ENCODE peak calls at places on chromosomes 4 and X, in eight cellular contexts. X is lower leg skin, M is A549, N is NB4, U is Peyer's patch, D is IMR-90, Z is heart left ventricle, E is H1. A is an unnamed sample.

GRCh38 chrX:15702488-15703371 is 35.3 kb upstream of the CA5B start:
- DNase-seq in X (no peak), M (no peak), N (no peak), U (no peak), D (no peak), Z (no peak), E (no peak), A (no peak)

GRCh38 chr4:182276214-182277109 is 33.3 kb downstream of the TENM3 start:
- DNase-seq in X (no peak), M (no peak), N (no peak), U (no peak), D (no peak), Z (no peak), E (no peak), A (no peak)

GRCh38 chr4:79042079-79042674 is 102.9 kb upstream of the PAQR3 start:
- DNase-seq in X (no peak), M (peak; percentile 12), N (peak; percentile 67), U (no peak), D (peak; percentile 22), Z (no peak), E (no peak), A (peak; percentile 26)

GRCh38 chr4:150002561-150002960 is 75.7 kb upstream of the DCLK2 start:
- DNase-seq in X (no peak), M (peak; percentile 12), N (no peak), U (no peak), D (peak; percentile 34), Z (no peak), E (no peak), A (no peak)

GRCh38 chr4:48683784-48684666 is 96.1 kb downstream of the FRYL start:
- DNase-seq in X (no peak), M (no peak), N (peak; percentile 66), U (no peak), D (no peak), Z (no peak), E (no peak), A (no peak)

GRCh38 chr4:18578307-18578706 is 556.8 kb upstream of the LCORL start:
- DNase-seq in X (no peak), M (no peak), N (no peak), U (no peak), D (no peak), Z (no peak), E (no peak), A (no peak)

GRCh38 chr4:13541720-13542576 is 2.4 kb downstream of the NKX3-2 start:
- DNase-seq in X (no peak), M (peak; percentile 38), N (no peak), U (peak; percentile 70), D (no peak), Z (no peak), E (peak; percentile 83), A (peak; percentile 51)

GRCh38 chr4:168710353-168710946 is 213.6 kb downstream of the PALLD start:
- DNase-seq in X (no peak), M (peak; percentile 66), N (peak; percentile 44), U (no peak), D (peak; percentile 79), Z (no peak), E (no peak), A (peak; percentile 75)

GRCh38 chr4:98794565-98795205 is 134.2 kb downstream of the EIF4E start:
- DNase-seq in X (no peak), M (no peak), N (peak; percentile 22), U (no peak), D (peak; percentile 73), Z (no peak), E (no peak), A (no peak)

GRCh38 chrX:133258481-133258880 is 40.3 kb upstream of the TFDP3 start:
- DNase-seq in X (no peak), M (no peak), N (no peak), U (no peak), D (peak; percentile 63), Z (no peak), E (no peak), A (no peak)

GRCh38 chr4:110119347-110119746 is 79.1 kb downstream of the ELOVL6 start:
- DNase-seq in X (no peak), M (no peak), N (no peak), U (no peak), D (no peak), Z (no peak), E (no peak), A (no peak)

GRCh38 chrX:150605603-150606002 is 37.2 kb downstream of the MTM1 start:
- DNase-seq in X (no peak), M (no peak), N (no peak), U (no peak), D (no peak), Z (no peak), E (no peak), A (no peak)

GRCh38 chrX:119757979-119758681 is at the start of gene SOWAHD:
- DNase-seq in X (no peak), M (peak; percentile 21), N (peak; percentile 78), U (peak; percentile 85), D (no peak), Z (peak; percentile 30), E (peak; percentile 71), A (peak; percentile 77)
- TF ChIP-seq POLR2A in X (no peak), M (no peak), N (no peak), U (peak; percentile 50), D (no peak), Z (no peak), E (peak; percentile 52), A (no peak)

GRCh38 chr4:8270418-8270771 is 841 bp downstream of the HTRA3 start:
- DNase-seq in X (no peak), M (no peak), N (no peak), U (no peak), D (no peak), Z (no peak), E (no peak), A (no peak)

GRCh38 chr4:8268901-8269534 is 536 bp upstream of the HTRA3 start:
- DNase-seq in X (no peak), M (no peak), N (no peak), U (no peak), D (no peak), Z (no peak), E (no peak), A (no peak)

GRCh38 chr4:8268211-8268610 is 1.3 kb upstream of the HTRA3 start:
- DNase-seq in X (no peak), M (no peak), N (no peak), U (no peak), D (no peak), Z (no peak), E (no peak), A (no peak)

GRCh38 chr4:8270912-8271815 is 1.6 kb downstream of the HTRA3 start:
- DNase-seq in X (no peak), M (no peak), N (peak; percentile 58), U (no peak), D (no peak), Z (no peak), E (no peak), A (no peak)

GRCh38 chr4:8269535-8270417 is at the start of gene HTRA3:
- DNase-seq in X (no peak), M (no peak), N (peak; percentile 87), U (no peak), D (peak; percentile 31), Z (peak; percentile 73), E (peak; percentile 73), A (peak; percentile 43)
- TF ChIP-seq POLR2A in X (no peak), M (peak; percentile 45), N (peak; percentile 88), U (no peak), D (peak; percentile 65), Z (peak; percentile 56), E (no peak), A (no peak)

GRCh38 chr4:77074961-77075855 is 581 bp downstream of the CCNI start:
- DNase-seq in X (peak; percentile 93), M (peak; percentile 35), N (peak; percentile 92), U (peak; percentile 79), D (peak; percentile 65), Z (peak; percentile 85), E (peak; percentile 73), A (peak; percentile 73)
- TF ChIP-seq POLR2A in X (no peak), M (peak; percentile 6), N (no peak), U (no peak), D (peak; percentile 1), Z (no peak), E (no peak), A (no peak)

GRCh38 chr4:8440491-8441311 is at the start of the genes ACOX3 and TRMT44:
- DNase-seq in X (peak; percentile 98), M (peak; percentile 87), N (peak; percentile 95), U (peak; percentile 98), D (peak; percentile 88), Z (peak; percentile 89), E (peak; percentile 100), A (peak; percentile 96)
- TF ChIP-seq POLR2A in X (no peak), M (peak; percentile 60), N (peak; percentile 82), U (peak; percentile 42), D (peak; percentile 90), Z (no peak), E (peak; percentile 37), A (no peak)

A was measured in testis.